ENCODE peak calls at places on chromosomes 4 and X, in nine cellular contexts. B is activated CD8-positive, alpha-beta memory T cell treated with anti-CD3 and anti-CD28 coated beads for 4 hours; I is Calu3; C is sciatic nerve; P is coronary artery; A is BJ; N is activated naive CD4-positive, alpha-beta T cell; X is globus pallidus; T is A549. U is an unnamed sample.

GRCh38 chr4:153399358-153399757 is 54.9 kb downstream of the MND1 start:
- DNase-seq in B (no peak), A (no peak), T (no peak), N (no peak), P (no peak), X (no peak), C (no peak), I (no peak), U (no peak)

GRCh38 chr4:82713856-82714255 is 84.7 kb downstream of the SCD5 start:
- DNase-seq in T (no peak), C (no peak), I (no peak), P (no peak), X (no peak), B (no peak), N (no peak), A (no peak), U (no peak)

GRCh38 chrX:103361798-103362197 is 5.5 kb downstream of the TCEAL9 start:
- DNase-seq in A (no peak), C (no peak), I (no peak), X (no peak), N (no peak), T (no peak), B (no peak), P (no peak), U (no peak)

GRCh38 chr4:2860391-2861348 is 17.0 kb downstream of the ADD1 start:
- DNase-seq in N (no peak), X (no peak), A (no peak), C (no peak), P (no peak), T (no peak), B (no peak), I (no peak), U (no peak)

GRCh38 chrX:23890933-23891332 is 16.8 kb downstream of the APOO start:
- DNase-seq in T (no peak), P (no peak), X (no peak), A (no peak), N (no peak), I (no peak), B (no peak), C (no peak), U (no peak)

GRCh38 chrX:147378767-147379166 is 533.0 kb upstream of the FMR1 start:
- DNase-seq in N (no peak), B (no peak), C (no peak), P (no peak), T (no peak), A (no peak), I (no peak), X (no peak), U (no peak)

GRCh38 chr4:38319456-38320348 is 344.3 kb upstream of the KLF3 start:
- DNase-seq in P (peak), I (peak), A (peak), N (peak), T (peak), X (peak), B (peak), C (peak), U (peak)

GRCh38 chr4:122481766-122482405 is 25.4 kb upstream of the IL2 start:
- DNase-seq in X (no peak), I (no peak), N (no peak), P (no peak), T (no peak), C (no peak), B (no peak), A (peak), U (no peak)

GRCh38 chrX:115562492-115562872 is 1.5 kb downstream of the PLS3 start:
- DNase-seq in X (peak), C (no peak), T (peak), B (no peak), I (peak), N (no peak), P (no peak), A (no peak), U (peak)

GRCh38 chr4:37453361-37454262 is 209.1 kb downstream of the NWD2 start:
- DNase-seq in B (peak), C (peak), P (no peak), I (peak), A (no peak), T (peak), X (peak), N (no peak), U (peak)

GRCh38 chrX:8731579-8732395 is at the start of gene ANOS1:
- DNase-seq in B (no peak), N (no peak), A (no peak), C (peak), X (peak), I (peak), P (peak), T (peak), U (peak)

GRCh38 chrX:123920065-123920785 is 41.3 kb upstream of the STAG2 start:
- DNase-seq in N (no peak), P (no peak), B (no peak), C (no peak), A (peak), I (no peak), X (no peak), T (peak), U (no peak)

GRCh38 chrX:56563231-56564116 is at the start of gene UBQLN2:
- DNase-seq in I (peak), A (no peak), B (peak), N (peak), X (peak), T (peak), C (peak), P (peak), U (peak)

GRCh38 chr4:142091085-142091513 is 454.7 kb downstream of the IL15 start:
- DNase-seq in A (peak), P (no peak), N (no peak), C (no peak), T (peak), B (no peak), I (no peak), X (peak), U (no peak)

GRCh38 chr4:72473434-72473900 is 95.6 kb downstream of the ADAMTS3 start:
- DNase-seq in A (no peak), I (no peak), B (no peak), T (no peak), N (no peak), C (no peak), P (no peak), X (no peak), U (no peak)

GRCh38 chr4:32455231-32455630 is 1735.1 kb downstream of the PCDH7 start:
- DNase-seq in I (no peak), P (no peak), T (no peak), B (no peak), N (no peak), A (no peak), X (no peak), C (no peak), U (no peak)

GRCh38 chr4:154740462-154740861 is 3.3 kb upstream of the LRAT start:
- DNase-seq in B (no peak), P (no peak), C (no peak), N (no peak), I (no peak), X (no peak), T (no peak), A (no peak), U (no peak)

GRCh38 chr4:43837171-43837570 is 611.4 kb downstream of the KCTD8 start:
- DNase-seq in A (no peak), C (no peak), N (no peak), P (no peak), I (no peak), T (no peak), X (no peak), B (no peak), U (no peak)

GRCh38 chrX:53287493-53288138 is 6.2 kb upstream of the IQSEC2 start:
- DNase-seq in I (peak), N (no peak), B (no peak), T (no peak), A (no peak), P (no peak), C (peak), X (peak), U (no peak)

GRCh38 chr4:3199661-3200422 is 49.1 kb upstream of the MSANTD1 start:
- DNase-seq in A (peak), T (no peak), I (no peak), C (peak), B (no peak), N (no peak), X (no peak), P (no peak), U (no peak)

GRCh38 chr4:6372649-6373525 is 99.5 kb downstream of the PPP2R2C start:
- DNase-seq in T (peak), P (no peak), I (peak), A (no peak), N (no peak), X (no peak), C (no peak), B (no peak), U (peak)

GRCh38 chr4:993111-994029 is at the start of gene SLC26A1:
- DNase-seq in P (no peak), X (no peak), N (no peak), T (peak), C (no peak), A (no peak), I (no peak), B (no peak), U (peak)